ENCODE peak calls at places on chromosomes 12 and 14, in ten cellular contexts. One of them, this sample, is unnamed.

GRCh38 chr14:54474232-54474793 is 14.5 kb downstream of the GMFB start:
- DNase-seq in fibroblast of pulmonary artery: no peak
- DNase-seq in cardiac fibroblast: no peak
- DNase-seq in kidney epithelial cell: no peak
- DNase-seq in mesendoderm: no peak
- DNase-seq in NB4: no peak
- DNase-seq in NT2/D1: no peak
- DNase-seq in coronary artery: no peak
- DNase-seq in astrocyte of the cerebellum: peak
- DNase-seq in brain microvascular endothelial cell: no peak
- DNase-seq in this sample: no peak

GRCh38 chr14:64198021-64198420 is 96.2 kb downstream of the ESR2 start:
- DNase-seq in NT2/D1: no peak
- DNase-seq in cardiac fibroblast: no peak
- DNase-seq in NB4: no peak
- DNase-seq in astrocyte of the cerebellum: no peak
- DNase-seq in fibroblast of pulmonary artery: no peak
- DNase-seq in mesendoderm: no peak
- DNase-seq in coronary artery: no peak
- DNase-seq in brain microvascular endothelial cell: no peak
- DNase-seq in kidney epithelial cell: no peak
- DNase-seq in this sample: no peak

GRCh38 chr14:105944632-105945610 is 418.5 kb downstream of the TMEM121 start:
- DNase-seq in NT2/D1: peak
- DNase-seq in kidney epithelial cell: no peak
- DNase-seq in cardiac fibroblast: no peak
- DNase-seq in NB4: peak
- DNase-seq in brain microvascular endothelial cell: no peak
- DNase-seq in astrocyte of the cerebellum: no peak
- DNase-seq in mesendoderm: no peak
- DNase-seq in coronary artery: no peak
- DNase-seq in fibroblast of pulmonary artery: no peak
- DNase-seq in this sample: peak

GRCh38 chr12:129772463-129773169 is 131.2 kb downstream of the TMEM132D start:
- DNase-seq in kidney epithelial cell: peak
- DNase-seq in NT2/D1: peak
- DNase-seq in cardiac fibroblast: peak
- DNase-seq in astrocyte of the cerebellum: peak
- DNase-seq in coronary artery: no peak
- DNase-seq in brain microvascular endothelial cell: peak
- DNase-seq in mesendoderm: peak
- DNase-seq in NB4: no peak
- DNase-seq in fibroblast of pulmonary artery: peak
- DNase-seq in this sample: no peak

GRCh38 chr12:112685321-112685720 is 106.2 kb upstream of the RPH3A start:
- DNase-seq in coronary artery: no peak
- DNase-seq in fibroblast of pulmonary artery: no peak
- DNase-seq in cardiac fibroblast: no peak
- DNase-seq in brain microvascular endothelial cell: no peak
- DNase-seq in mesendoderm: no peak
- DNase-seq in NT2/D1: no peak
- DNase-seq in NB4: no peak
- DNase-seq in astrocyte of the cerebellum: no peak
- DNase-seq in kidney epithelial cell: no peak
- DNase-seq in this sample: no peak

GRCh38 chr12:108722992-108723766 is 8.1 kb downstream of the CORO1C start:
- DNase-seq in NB4: peak
- DNase-seq in fibroblast of pulmonary artery: peak
- DNase-seq in NT2/D1: no peak
- DNase-seq in coronary artery: no peak
- DNase-seq in brain microvascular endothelial cell: peak
- DNase-seq in cardiac fibroblast: peak
- DNase-seq in kidney epithelial cell: peak
- DNase-seq in mesendoderm: peak
- DNase-seq in astrocyte of the cerebellum: peak
- DNase-seq in this sample: no peak

GRCh38 chr12:100044266-100044665 is 59.5 kb upstream of the ANKS1B start:
- DNase-seq in astrocyte of the cerebellum: no peak
- DNase-seq in fibroblast of pulmonary artery: no peak
- DNase-seq in NB4: no peak
- DNase-seq in brain microvascular endothelial cell: no peak
- DNase-seq in kidney epithelial cell: no peak
- DNase-seq in NT2/D1: no peak
- DNase-seq in cardiac fibroblast: no peak
- DNase-seq in mesendoderm: no peak
- DNase-seq in coronary artery: no peak
- DNase-seq in this sample: no peak

GRCh38 chr12:130871286-130872178 is at the start of gene RAN:
- DNase-seq in NB4: peak
- DNase-seq in brain microvascular endothelial cell: peak
- DNase-seq in mesendoderm: peak
- DNase-seq in coronary artery: peak
- DNase-seq in NT2/D1: peak
- DNase-seq in astrocyte of the cerebellum: peak
- DNase-seq in cardiac fibroblast: peak
- DNase-seq in kidney epithelial cell: peak
- DNase-seq in fibroblast of pulmonary artery: peak
- DNase-seq in this sample: peak

GRCh38 chr12:123150273-123150803 is 552 bp downstream of the PITPNM2 start:
- DNase-seq in cardiac fibroblast: peak
- DNase-seq in brain microvascular endothelial cell: no peak
- DNase-seq in mesendoderm: no peak
- DNase-seq in astrocyte of the cerebellum: no peak
- DNase-seq in fibroblast of pulmonary artery: no peak
- DNase-seq in kidney epithelial cell: no peak
- DNase-seq in NT2/D1: no peak
- DNase-seq in coronary artery: no peak
- DNase-seq in NB4: peak
- DNase-seq in this sample: no peak

GRCh38 chr12:56461235-56462159 is 6.9 kb upstream of the SPRYD4 start:
- DNase-seq in kidney epithelial cell: peak
- DNase-seq in NT2/D1: no peak
- DNase-seq in astrocyte of the cerebellum: no peak
- DNase-seq in coronary artery: no peak
- DNase-seq in NB4: no peak
- DNase-seq in brain microvascular endothelial cell: peak
- DNase-seq in fibroblast of pulmonary artery: peak
- DNase-seq in mesendoderm: no peak
- DNase-seq in cardiac fibroblast: no peak
- DNase-seq in this sample: no peak

DNA sequence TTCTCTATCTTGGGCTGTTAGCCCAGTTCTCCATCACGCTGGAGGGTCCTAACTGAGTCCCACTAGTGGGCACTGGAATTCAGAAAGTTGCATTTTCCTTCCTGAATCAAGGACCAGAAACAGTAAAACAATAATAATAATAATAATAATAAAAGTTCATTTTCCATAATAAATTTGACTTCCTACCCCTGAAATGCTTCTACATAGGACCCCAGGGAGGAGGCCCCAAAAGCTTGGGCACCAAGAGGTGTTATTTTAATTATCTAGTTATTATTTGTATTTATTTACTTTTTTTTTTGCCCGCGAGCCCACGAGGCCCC is 12.4 kb downstream of the SCNN1A start:
- DNase-seq in kidney epithelial cell: no peak
- DNase-seq in NT2/D1: no peak
- DNase-seq in fibroblast of pulmonary artery: no peak
- DNase-seq in mesendoderm: no peak
- DNase-seq in cardiac fibroblast: no peak
- DNase-seq in coronary artery: no peak
- DNase-seq in NB4: no peak
- DNase-seq in astrocyte of the cerebellum: no peak
- DNase-seq in brain microvascular endothelial cell: no peak
- DNase-seq in this sample: no peak
- H3K4me3 ChIP-seq in kidney epithelial cell: no peak
- H3K4me3 ChIP-seq in NT2/D1: no peak
- H3K4me3 ChIP-seq in fibroblast of pulmonary artery: no peak
- H3K4me3 ChIP-seq in mesendoderm: no peak
- H3K4me3 ChIP-seq in cardiac fibroblast: no peak
- H3K4me3 ChIP-seq in coronary artery: peak
- H3K4me3 ChIP-seq in NB4: no peak
- H3K4me3 ChIP-seq in astrocyte of the cerebellum: peak
- H3K4me3 ChIP-seq in brain microvascular endothelial cell: no peak
- H3K4me3 ChIP-seq in this sample: no peak

GRCh38 chr14:32934891-32935633 is 3.6 kb upstream of the NPAS3 start:
- DNase-seq in kidney epithelial cell: no peak
- DNase-seq in brain microvascular endothelial cell: no peak
- DNase-seq in NB4: no peak
- DNase-seq in mesendoderm: peak
- DNase-seq in coronary artery: no peak
- DNase-seq in cardiac fibroblast: no peak
- DNase-seq in astrocyte of the cerebellum: no peak
- DNase-seq in fibroblast of pulmonary artery: no peak
- DNase-seq in NT2/D1: no peak
- DNase-seq in this sample: peak

GRCh38 chr14:32933943-32934890 is 4.5 kb upstream of the NPAS3 start:
- DNase-seq in NT2/D1: no peak
- DNase-seq in astrocyte of the cerebellum: peak
- DNase-seq in coronary artery: no peak
- DNase-seq in kidney epithelial cell: no peak
- DNase-seq in NB4: no peak
- DNase-seq in cardiac fibroblast: peak
- DNase-seq in mesendoderm: peak
- DNase-seq in brain microvascular endothelial cell: peak
- DNase-seq in fibroblast of pulmonary artery: peak
- DNase-seq in this sample: peak

GRCh38 chr14:32932921-32933622 is 5.6 kb upstream of the NPAS3 start:
- DNase-seq in coronary artery: no peak
- DNase-seq in NT2/D1: peak
- DNase-seq in brain microvascular endothelial cell: no peak
- DNase-seq in mesendoderm: peak
- DNase-seq in cardiac fibroblast: no peak
- DNase-seq in fibroblast of pulmonary artery: no peak
- DNase-seq in astrocyte of the cerebellum: no peak
- DNase-seq in kidney epithelial cell: no peak
- DNase-seq in NB4: no peak
- DNase-seq in this sample: no peak

GRCh38 chr14:32933623-32933942 is 5.1 kb upstream of the NPAS3 start:
- DNase-seq in cardiac fibroblast: peak
- DNase-seq in coronary artery: no peak
- DNase-seq in kidney epithelial cell: no peak
- DNase-seq in brain microvascular endothelial cell: peak
- DNase-seq in mesendoderm: peak
- DNase-seq in astrocyte of the cerebellum: peak
- DNase-seq in NT2/D1: no peak
- DNase-seq in NB4: no peak
- DNase-seq in fibroblast of pulmonary artery: peak
- DNase-seq in this sample: no peak

DNA sequence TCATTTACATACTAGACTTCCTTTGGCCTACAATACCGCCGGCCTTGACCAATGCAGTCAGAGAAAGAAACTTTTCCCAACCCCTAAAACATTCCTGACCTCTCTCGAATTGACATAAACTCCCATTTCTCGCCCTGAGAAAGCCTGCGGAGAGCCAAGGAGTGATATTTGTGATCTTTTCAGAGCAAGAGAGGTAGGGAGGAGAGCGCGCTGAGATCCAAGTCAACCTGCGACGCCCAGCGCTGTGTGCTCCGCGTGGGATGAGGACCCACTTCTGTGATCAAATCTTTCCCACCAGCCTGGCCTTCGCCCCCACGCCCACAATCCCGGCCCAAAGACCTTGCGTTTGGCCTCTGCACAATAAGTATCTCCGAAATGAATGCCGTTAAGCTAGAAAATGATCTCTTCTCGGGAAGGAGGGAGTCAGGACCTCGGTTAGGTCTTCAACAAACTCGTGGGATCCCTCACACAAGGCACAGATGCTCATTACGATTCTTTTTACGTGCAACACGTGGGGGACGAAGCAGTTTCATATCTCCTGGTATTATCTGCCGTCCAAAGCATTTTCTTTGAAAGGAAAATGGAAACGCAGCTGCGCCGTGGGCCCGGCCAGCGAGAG is 6.3 kb upstream of the NPAS3 start:
- DNase-seq in coronary artery: no peak
- DNase-seq in NB4: no peak
- DNase-seq in mesendoderm: peak
- DNase-seq in brain microvascular endothelial cell: no peak
- DNase-seq in NT2/D1: no peak
- DNase-seq in fibroblast of pulmonary artery: no peak
- DNase-seq in cardiac fibroblast: no peak
- DNase-seq in kidney epithelial cell: no peak
- DNase-seq in astrocyte of the cerebellum: no peak
- DNase-seq in this sample: no peak
- H3K4me3 ChIP-seq in coronary artery: peak
- H3K4me3 ChIP-seq in NB4: no peak
- H3K4me3 ChIP-seq in mesendoderm: no peak
- H3K4me3 ChIP-seq in brain microvascular endothelial cell: peak
- H3K4me3 ChIP-seq in NT2/D1: peak
- H3K4me3 ChIP-seq in fibroblast of pulmonary artery: no peak
- H3K4me3 ChIP-seq in cardiac fibroblast: no peak
- H3K4me3 ChIP-seq in kidney epithelial cell: no peak
- H3K4me3 ChIP-seq in astrocyte of the cerebellum: peak
- H3K4me3 ChIP-seq in this sample: no peak

GRCh38 chr12:30519535-30519934 is 176.1 kb downstream of the IPO8 start:
- DNase-seq in brain microvascular endothelial cell: no peak
- DNase-seq in cardiac fibroblast: no peak
- DNase-seq in coronary artery: no peak
- DNase-seq in astrocyte of the cerebellum: no peak
- DNase-seq in fibroblast of pulmonary artery: no peak
- DNase-seq in NB4: no peak
- DNase-seq in kidney epithelial cell: no peak
- DNase-seq in NT2/D1: no peak
- DNase-seq in mesendoderm: no peak
- DNase-seq in this sample: no peak

GRCh38 chr12:30515351-30515750 is 180.3 kb downstream of the IPO8 start:
- DNase-seq in kidney epithelial cell: no peak
- DNase-seq in coronary artery: no peak
- DNase-seq in NT2/D1: peak
- DNase-seq in cardiac fibroblast: peak
- DNase-seq in astrocyte of the cerebellum: peak
- DNase-seq in brain microvascular endothelial cell: no peak
- DNase-seq in NB4: peak
- DNase-seq in fibroblast of pulmonary artery: peak
- DNase-seq in mesendoderm: peak
- DNase-seq in this sample: peak

GRCh38 chr12:30514666-30515065 is 181.0 kb downstream of the IPO8 start:
- DNase-seq in astrocyte of the cerebellum: no peak
- DNase-seq in cardiac fibroblast: no peak
- DNase-seq in NT2/D1: no peak
- DNase-seq in brain microvascular endothelial cell: no peak
- DNase-seq in kidney epithelial cell: no peak
- DNase-seq in NB4: no peak
- DNase-seq in coronary artery: no peak
- DNase-seq in mesendoderm: no peak
- DNase-seq in fibroblast of pulmonary artery: no peak
- DNase-seq in this sample: no peak

GRCh38 chr12:30517320-30517719 is 178.3 kb downstream of the IPO8 start:
- DNase-seq in kidney epithelial cell: no peak
- DNase-seq in mesendoderm: no peak
- DNase-seq in NT2/D1: no peak
- DNase-seq in NB4: no peak
- DNase-seq in cardiac fibroblast: peak
- DNase-seq in fibroblast of pulmonary artery: no peak
- DNase-seq in coronary artery: no peak
- DNase-seq in brain microvascular endothelial cell: no peak
- DNase-seq in astrocyte of the cerebellum: no peak
- DNase-seq in this sample: no peak
- H3K4me3 ChIP-seq in kidney epithelial cell: no peak
- H3K4me3 ChIP-seq in mesendoderm: no peak
- H3K4me3 ChIP-seq in NT2/D1: no peak
- H3K4me3 ChIP-seq in NB4: no peak
- H3K4me3 ChIP-seq in cardiac fibroblast: no peak
- H3K4me3 ChIP-seq in fibroblast of pulmonary artery: no peak
- H3K4me3 ChIP-seq in coronary artery: no peak
- H3K4me3 ChIP-seq in brain microvascular endothelial cell: no peak
- H3K4me3 ChIP-seq in astrocyte of the cerebellum: no peak
- H3K4me3 ChIP-seq in this sample: no peak

GRCh38 chr14:36773136-36773540 is 111.5 kb downstream of the PAX9 start:
- DNase-seq in NB4: peak
- DNase-seq in fibroblast of pulmonary artery: peak
- DNase-seq in astrocyte of the cerebellum: no peak
- DNase-seq in brain microvascular endothelial cell: peak
- DNase-seq in mesendoderm: peak
- DNase-seq in cardiac fibroblast: no peak
- DNase-seq in NT2/D1: no peak
- DNase-seq in coronary artery: no peak
- DNase-seq in kidney epithelial cell: no peak
- DNase-seq in this sample: no peak
- H3K4me3 ChIP-seq in NB4: no peak
- H3K4me3 ChIP-seq in fibroblast of pulmonary artery: no peak
- H3K4me3 ChIP-seq in astrocyte of the cerebellum: no peak
- H3K4me3 ChIP-seq in brain microvascular endothelial cell: no peak
- H3K4me3 ChIP-seq in mesendoderm: no peak
- H3K4me3 ChIP-seq in cardiac fibroblast: no peak
- H3K4me3 ChIP-seq in NT2/D1: no peak
- H3K4me3 ChIP-seq in coronary artery: no peak
- H3K4me3 ChIP-seq in kidney epithelial cell: no peak
- H3K4me3 ChIP-seq in this sample: no peak

This sample was measured in HAP-1.